ENCODE peak calls at places on chromosomes 4 and X, in six cellular contexts. A is heart right ventricle, Y is testis, I is ovary, P is breast epithelium, R is HCT116. T is an unnamed sample. For H3K36me3, the result is how much of the 10 kb centered on the place peaks cover.

GRCh38 chr4:5751918-5752802 is 41.2 kb downstream of the EVC start:
- DNase-seq in A (no peak), Y (no peak), I (no peak), P (no peak), R (no peak), T (peak)

GRCh38 chrX:7191681-7192110 is 43.7 kb upstream of the PUDP start:
- DNase-seq in A (no peak), Y (no peak), I (no peak), P (no peak), R (no peak), T (peak)

GRCh38 chr4:95761441-95761840 is 78.5 kb upstream of the PDHA2 start:
- DNase-seq in A (no peak), Y (no peak), I (no peak), P (no peak), R (peak), T (no peak)

GRCh38 chr4:169203891-169204290 is 66.9 kb downstream of the SH3RF1 start:
- DNase-seq in A (no peak), Y (no peak), I (no peak), P (no peak), R (no peak), T (no peak)

GRCh38 chr4:145545538-145546224 is 64.0 kb downstream of the SMAD1 start:
- DNase-seq in A (no peak), Y (peak), I (no peak), P (no peak), R (peak), T (no peak)

GRCh38 chrX:1894656-1895055 is 279.8 kb downstream of the ASMT start:
- DNase-seq in A (no peak), Y (no peak), I (no peak), P (no peak), R (no peak), T (no peak)

GRCh38 chr4:168074861-168075260 is 17.5 kb upstream of the ANXA10 start:
- DNase-seq in A (no peak), Y (no peak), I (no peak), P (no peak), R (no peak), T (no peak)

GRCh38 chr4:172786039-172786792 is 382.4 kb upstream of the GALNT7 start:
- DNase-seq in A (no peak), Y (peak), I (no peak), P (no peak), R (no peak), T (no peak)

GRCh38 chr4:48388504-48389154 is 47.3 kb downstream of the SLAIN2 start:
- DNase-seq in A (no peak), Y (no peak), I (no peak), P (no peak), R (no peak), T (no peak)

GRCh38 chr4:145808021-145808650 is 128.2 kb downstream of the C4orf51 start:
- DNase-seq in A (no peak), Y (no peak), I (no peak), P (no peak), R (peak), T (no peak)

GRCh38 chrX:17812763-17813162 is 48.3 kb downstream of the RAI2 start:
- DNase-seq in A (no peak), Y (peak), I (peak), P (no peak), R (no peak), T (no peak)

GRCh38 chr4:38243385-38244053 is 283.3 kb downstream of the PTTG2 start:
- DNase-seq in A (no peak), Y (no peak), I (no peak), P (no peak), R (no peak), T (no peak)

GRCh38 chrX:123846598-123847038 is 13.2 kb upstream of the XIAP start:
- DNase-seq in A (no peak), Y (no peak), I (no peak), P (no peak), R (no peak), T (no peak)

DNA sequence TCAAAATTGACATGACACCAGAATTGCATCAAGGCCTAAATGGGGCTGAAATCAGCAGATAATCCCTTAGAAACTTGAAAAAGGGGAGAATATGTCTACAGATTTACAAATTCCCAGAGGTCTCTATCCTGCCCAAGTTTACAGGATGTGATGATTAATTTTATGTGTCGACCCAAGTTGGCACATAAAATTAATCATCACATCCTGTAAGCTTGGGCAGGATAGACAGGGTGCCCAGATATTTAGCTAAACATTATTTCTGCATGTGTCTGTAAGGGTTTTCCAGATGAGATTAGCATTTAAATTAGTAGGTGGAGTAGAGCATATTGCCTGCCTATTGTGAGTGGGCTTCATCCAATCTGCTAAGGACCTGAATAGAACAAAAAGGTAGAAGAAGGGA is 52.3 kb downstream of the ARHGEF6 start:
- DNase-seq in A (no peak), Y (no peak), I (no peak), P (no peak), R (no peak), T (no peak)
- H3K27ac ChIP-seq in A (no peak), Y (no peak), I (no peak), P (no peak), R (no peak), T (no peak)

GRCh38 chrX:40663880-40664630 is 16.7 kb upstream of the CXorf38 start:
- DNase-seq in A (no peak), Y (peak), I (no peak), P (no peak), R (no peak), T (no peak)
- H3K36me3 ChIP-seq in A (half or more), Y (under half), I (under half), P (under half), R (under half), T (under half)

GRCh38 chr4:40502936-40503335 is 126.7 kb downstream of the RBM47 start:
- DNase-seq in A (no peak), Y (no peak), I (no peak), P (no peak), R (no peak), T (no peak)

GRCh38 chr4:40506492-40506891 is 123.2 kb downstream of the RBM47 start:
- DNase-seq in A (no peak), Y (no peak), I (no peak), P (no peak), R (no peak), T (no peak)

GRCh38 chr4:40502220-40502619 is 127.4 kb downstream of the RBM47 start:
- DNase-seq in A (no peak), Y (no peak), I (no peak), P (no peak), R (no peak), T (no peak)

GRCh38 chr4:40507977-40508376 is 121.7 kb downstream of the RBM47 start:
- DNase-seq in A (no peak), Y (no peak), I (no peak), P (no peak), R (no peak), T (no peak)

DNA sequence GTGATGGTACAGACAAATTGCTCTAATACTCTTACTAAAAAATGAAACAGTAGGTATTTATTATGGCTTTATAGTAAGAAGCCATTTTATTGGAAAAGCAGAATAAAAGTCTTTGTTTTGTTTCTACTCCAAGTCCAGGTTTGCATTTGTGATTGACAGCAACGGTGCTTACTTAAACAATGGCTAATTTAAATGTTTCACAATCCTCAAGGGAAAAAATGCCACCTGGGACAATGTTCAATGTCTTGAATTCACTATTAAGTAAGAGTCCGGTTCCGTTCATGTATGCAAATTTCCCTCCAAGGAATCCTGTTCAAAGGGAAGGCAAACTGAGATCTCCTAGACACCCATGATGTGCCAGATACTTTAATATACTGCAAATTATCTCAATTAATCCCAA is 123.6 kb downstream of the RBM47 start:
- DNase-seq in A (no peak), Y (no peak), I (no peak), P (no peak), R (no peak), T (no peak)
- H3K27ac ChIP-seq in A (no peak), Y (no peak), I (no peak), P (peak), R (no peak), T (no peak)

GRCh38 chr4:2902126-2902525 is 58.5 kb downstream of the ADD1 start:
- DNase-seq in A (no peak), Y (no peak), I (no peak), P (no peak), R (no peak), T (no peak)

GRCh38 chr4:2898001-2898400 is 54.4 kb downstream of the ADD1 start:
- DNase-seq in A (no peak), Y (no peak), I (no peak), P (no peak), R (no peak), T (no peak)

GRCh38 chr4:2905544-2905943 is 57.7 kb downstream of the NOP14 start:
- DNase-seq in A (no peak), Y (no peak), I (no peak), P (no peak), R (no peak), T (no peak)

GRCh38 chr4:2900701-2901100 is 57.1 kb downstream of the ADD1 start:
- DNase-seq in A (no peak), Y (no peak), I (no peak), P (no peak), R (no peak), T (no peak)

DNA sequence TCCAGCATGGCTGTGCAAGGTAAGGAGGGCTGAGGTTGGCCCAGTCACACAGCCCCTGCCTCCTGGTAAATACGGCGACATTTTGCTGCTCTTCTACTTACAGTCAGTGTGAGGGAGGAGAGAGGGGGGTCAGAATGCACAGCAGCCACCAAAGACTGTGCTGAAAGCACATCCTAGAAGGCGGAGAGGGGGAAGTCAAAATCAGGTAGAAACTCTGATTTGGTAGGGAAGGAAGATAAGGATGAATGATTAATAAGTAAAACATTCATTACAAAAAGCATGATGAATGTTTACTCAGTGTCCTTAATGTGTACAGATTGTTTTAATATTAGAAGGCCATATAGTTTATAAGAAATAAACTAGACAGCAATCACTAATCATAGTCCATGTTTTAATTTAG is 57.5 kb downstream of the ADD1 start:
- DNase-seq in A (no peak), Y (no peak), I (no peak), P (no peak), R (no peak), T (no peak)
- H3K36me3 ChIP-seq in A (half or more), Y (under half), I (under half), P (under half), R (under half), T (under half)

DNA sequence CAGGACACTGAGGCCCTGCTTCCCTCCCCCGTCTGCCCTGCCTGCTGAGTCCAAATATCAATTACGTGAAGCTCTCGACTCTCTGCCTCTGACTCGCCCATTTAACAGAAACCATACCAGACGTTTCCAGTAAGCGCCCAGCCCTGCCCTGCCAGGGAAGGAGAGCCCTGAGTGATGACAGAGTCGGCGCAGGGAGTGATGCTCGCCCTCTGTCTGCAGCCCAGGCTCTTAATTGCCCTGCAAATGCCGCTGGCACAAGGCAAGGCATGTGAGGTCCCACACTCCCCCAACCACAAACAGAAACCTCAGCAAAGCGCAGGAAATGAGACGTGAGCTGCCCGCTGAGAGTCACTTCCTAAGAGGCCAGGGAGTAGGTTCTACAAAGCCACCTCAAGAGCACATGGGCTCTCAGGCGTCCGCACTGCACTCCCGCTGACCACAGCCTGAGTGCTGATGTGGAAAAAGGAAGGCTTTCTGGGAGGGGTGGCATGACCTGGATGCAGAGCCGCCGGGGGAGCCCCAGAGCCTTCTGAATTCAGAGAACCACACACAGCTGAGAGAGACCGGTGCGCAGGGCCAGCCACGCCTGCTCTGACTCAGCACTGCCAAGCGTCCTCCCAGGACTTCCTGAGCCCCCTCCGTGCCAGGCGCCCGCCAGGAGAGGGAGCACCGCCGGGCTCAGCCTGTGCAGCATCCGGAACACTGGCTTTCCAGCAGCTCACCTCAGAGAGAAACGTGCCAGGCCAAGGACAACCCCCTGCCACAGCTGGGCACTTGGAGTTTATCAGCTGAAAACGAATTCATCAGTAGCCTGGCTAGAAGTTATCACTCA is 5.3 kb downstream of the ZFYVE28 start:
- DNase-seq in A (peak), Y (peak), I (peak), P (peak), R (peak), T (no peak)
- H3K27ac ChIP-seq in A (peak), Y (peak), I (no peak), P (peak), R (peak), T (no peak)

GRCh38 chr4:151653548-151653918 is 107.3 kb downstream of the GATB start:
- DNase-seq in A (no peak), Y (no peak), I (no peak), P (no peak), R (no peak), T (no peak)
- H3K36me3 ChIP-seq in A (under half), Y (under half), I (under half), P (under half), R (under half), T (under half)

T was measured in iPS DF 6.9.